ENCODE peak calls at places on chromosomes 16 and 17, in nine cellular contexts. L, V, Z, A, S, H, X, U and D are unnamed samples.

GRCh38 chr17:12097326-12097725 is 76.6 kb downstream of the MAP2K4 start:
- DNase-seq in L (no peak), V (peak; percentile 14), Z (no peak), A (no peak), S (no peak), H (no peak), X (no peak), U (no peak), D (no peak)

GRCh38 chr17:57552114-57552601 is 192.9 kb downstream of the CCDC182 start:
- DNase-seq in L (peak; percentile 61), V (peak; percentile 70), Z (peak; percentile 71), A (peak; percentile 93), S (no peak), H (peak; percentile 73), X (no peak), U (peak; percentile 64), D (no peak)

GRCh38 chr16:87351320-87351698 is 32.3 kb downstream of the FBXO31 start:
- DNase-seq in L (no peak), V (no peak), Z (no peak), A (peak; percentile 34), S (no peak), H (no peak), X (no peak), U (no peak), D (no peak)

GRCh38 chr17:75872434-75873351 is 5.7 kb downstream of the TRIM47 start:
- DNase-seq in L (peak; percentile 63), V (peak; percentile 83), Z (no peak), A (no peak), S (peak; percentile 81), H (no peak), X (peak; percentile 76), U (no peak), D (no peak)

GRCh38 chr17:74702132-74702876 is 10.4 kb downstream of the CD300LF start:
- DNase-seq in L (no peak), V (no peak), Z (no peak), A (no peak), S (no peak), H (no peak), X (peak; percentile 54), U (no peak), D (no peak)

GRCh38 chr17:11954961-11955360 is 42.3 kb downstream of the ZNF18 start:
- DNase-seq in L (no peak), V (no peak), Z (no peak), A (no peak), S (no peak), H (no peak), X (no peak), U (no peak), D (no peak)

GRCh38 chr17:47404875-47405274 is 81.1 kb downstream of the EFCAB13 start:
- DNase-seq in L (no peak), V (no peak), Z (no peak), A (no peak), S (no peak), H (no peak), X (no peak), U (no peak), D (no peak)

GRCh38 chr17:68972119-68972704 is 17.0 kb upstream of the ABCA8 start:
- DNase-seq in L (peak; percentile 30), V (peak; percentile 38), Z (peak; percentile 31), A (no peak), S (peak; percentile 5), H (peak; percentile 22), X (no peak), U (no peak), D (no peak)

GRCh38 chr17:61426482-61427304 is 25.5 kb upstream of the TBX4 start:
- DNase-seq in L (no peak), V (peak; percentile 42), Z (no peak), A (no peak), S (no peak), H (no peak), X (no peak), U (no peak), D (no peak)

GRCh38 chr17:55265434-55266021 is 768 bp downstream of the HLF start:
- DNase-seq in L (peak; percentile 17), V (no peak), Z (no peak), A (peak; percentile 19), S (no peak), H (peak; percentile 25), X (no peak), U (peak; percentile 60), D (no peak)

GRCh38 chr17:74427048-74427762 is 4.7 kb upstream of the GPRC5C start:
- DNase-seq in L (no peak), V (no peak), Z (no peak), A (no peak), S (peak; percentile 71), H (no peak), X (no peak), U (no peak), D (no peak)

GRCh38 chr17:72502111-72502939 is 381.5 kb downstream of the SOX9 start:
- DNase-seq in L (no peak), V (peak; percentile 19), Z (no peak), A (no peak), S (no peak), H (no peak), X (no peak), U (no peak), D (no peak)

GRCh38 chr16:46916980-46917379 is 32.8 kb downstream of the GPT2 start:
- DNase-seq in L (no peak), V (no peak), Z (peak; percentile 35), A (peak; percentile 56), S (no peak), H (no peak), X (no peak), U (no peak), D (no peak)

GRCh38 chr16:64712027-64712426 is 409.8 kb downstream of the CDH11 start:
- DNase-seq in L (no peak), V (no peak), Z (no peak), A (no peak), S (no peak), H (no peak), X (no peak), U (no peak), D (no peak)

GRCh38 chr17:74779948-74780400 is 3.8 kb upstream of the NAT9 start:
- DNase-seq in L (no peak), V (no peak), Z (no peak), A (no peak), S (no peak), H (peak; percentile 75), X (peak; percentile 81), U (no peak), D (peak; percentile 21)

GRCh38 chr16:81583893-81584705 is 139.5 kb downstream of the CMIP start:
- DNase-seq in L (no peak), V (no peak), Z (no peak), A (no peak), S (peak; percentile 66), H (no peak), X (peak; percentile 84), U (no peak), D (no peak)

GRCh38 chr17:64130559-64131001 is 636 bp upstream of the ERN1 start:
- DNase-seq in L (no peak), V (peak; percentile 49), Z (no peak), A (no peak), S (no peak), H (peak; percentile 58), X (peak; percentile 69), U (no peak), D (peak; percentile 31)

GRCh38 chr16:26645629-26646028 is 421.1 kb upstream of the C16orf82 start:
- DNase-seq in L (peak; percentile 58), V (no peak), Z (peak; percentile 42), A (no peak), S (no peak), H (no peak), X (no peak), U (peak; percentile 80), D (no peak)

GRCh38 chr16:82133798-82134197 is 36.2 kb downstream of the MPHOSPH6 start:
- DNase-seq in L (no peak), V (no peak), Z (no peak), A (no peak), S (no peak), H (no peak), X (no peak), U (no peak), D (no peak)

GRCh38 chr17:72456026-72456569 is 335.3 kb downstream of the SOX9 start:
- DNase-seq in L (no peak), V (peak; percentile 68), Z (no peak), A (no peak), S (peak; percentile 79), H (no peak), X (no peak), U (no peak), D (no peak)

GRCh38 chr17:30824002-30824355 is 513 bp downstream of the CRLF3 start:
- DNase-seq in L (peak; percentile 23), V (no peak), Z (peak; percentile 12), A (peak; percentile 5), S (no peak), H (peak; percentile 57), X (peak; percentile 43), U (peak; percentile 75), D (no peak)

GRCh38 chr17:78307887-78308633 is 51.8 kb downstream of the SOCS3 start:
- DNase-seq in L (no peak), V (no peak), Z (no peak), A (peak; percentile 50), S (no peak), H (no peak), X (no peak), U (no peak), D (no peak)

GRCh38 chr17:5201011-5201410 is 9.3 kb upstream of the ZNF594 start:
- DNase-seq in L (no peak), V (no peak), Z (no peak), A (no peak), S (no peak), H (no peak), X (no peak), U (no peak), D (no peak)

GRCh38 chr16:89320717-89321501 is 103.4 kb downstream of the ZNF778 start:
- DNase-seq in L (no peak), V (peak; percentile 61), Z (no peak), A (peak; percentile 86), S (peak; percentile 68), H (no peak), X (no peak), U (no peak), D (no peak)

GRCh38 chr17:17874478-17874877 is 37.7 kb upstream of the SREBF1 start:
- DNase-seq in L (no peak), V (peak; percentile 67), Z (no peak), A (no peak), S (no peak), H (no peak), X (no peak), U (no peak), D (no peak)

GRCh38 chr16:25052530-25052929 is 37.4 kb upstream of the ARHGAP17 start:
- DNase-seq in L (no peak), V (no peak), Z (no peak), A (no peak), S (no peak), H (no peak), X (no peak), U (no peak), D (no peak)

GRCh38 chr16:73285336-73285735 is 237.4 kb upstream of the ZFHX3 start:
- DNase-seq in L (no peak), V (no peak), Z (no peak), A (no peak), S (no peak), H (no peak), X (no peak), U (no peak), D (no peak)